ENCODE peak calls at places on chromosome 18, in five cellular contexts. Q is upper lobe of right lung, W is AG10803, L is GM13976, S is chondrocyte. H is an unnamed sample.

GRCh38 chr18:31679133-31679731 is 5.1 kb downstream of the B4GALT6 start:
- DNase-seq in Q (no peak), W (peak; percentile 60), L (no peak), S (no peak), H (no peak)

GRCh38 chr18:55786651-55787272 is 198.8 kb upstream of the TCF4 start:
- DNase-seq in Q (no peak), W (peak; percentile 36), L (no peak), S (no peak), H (no peak)

GRCh38 chr18:63570721-63571120 is 16.4 kb upstream of the SERPINB13 start:
- DNase-seq in Q (no peak), W (peak; percentile 70), L (no peak), S (no peak), H (no peak)

GRCh38 chr18:13680612-13681011 is 45.7 kb downstream of the FAM210A start:
- DNase-seq in Q (no peak), W (no peak), L (peak; percentile 34), S (no peak), H (no peak)

GRCh38 chr18:46035701-46036680 is 36.1 kb downstream of the PSTPIP2 start:
- DNase-seq in Q (no peak), W (peak; percentile 75), L (no peak), S (no peak), H (no peak)

GRCh38 chr18:45167109-45167551 is 448.1 kb upstream of the SLC14A2 start:
- DNase-seq in Q (no peak), W (peak; percentile 70), L (no peak), S (no peak), H (no peak)

GRCh38 chr18:24417465-24417864 is 9.0 kb upstream of the IMPACT start:
- DNase-seq in Q (no peak), W (no peak), L (no peak), S (no peak), H (no peak)

GRCh38 chr18:43692291-43692690 is 415.0 kb upstream of the SYT4 start:
- DNase-seq in Q (no peak), W (peak; percentile 82), L (no peak), S (no peak), H (no peak)

GRCh38 chr18:48244530-48244929 is 164.7 kb downstream of the ZBTB7C start:
- DNase-seq in Q (no peak), W (no peak), L (no peak), S (no peak), H (no peak)

GRCh38 chr18:1914489-1914888 is 656.8 kb downstream of the METTL4 start:
- DNase-seq in Q (no peak), W (no peak), L (no peak), S (no peak), H (no peak)

GRCh38 chr18:56189615-56190014 is 448.8 kb downstream of the TXNL1 start:
- DNase-seq in Q (no peak), W (no peak), L (no peak), S (no peak), H (no peak)

GRCh38 chr18:46832856-46833255 is 76.0 kb upstream of the ST8SIA5 start:
- DNase-seq in Q (no peak), W (no peak), L (no peak), S (no peak), H (no peak)

GRCh38 chr18:63924551-63924950 is 16.8 kb downstream of the SERPINB10 start:
- DNase-seq in Q (no peak), W (peak; percentile 68), L (no peak), S (no peak), H (no peak)

GRCh38 chr18:79317718-79318117 is 78.0 kb upstream of the NFATC1 start:
- DNase-seq in Q (no peak), W (peak; percentile 43), L (no peak), S (no peak), H (no peak)

GRCh38 chr18:76943542-76944339 is 121.4 kb downstream of the ZNF236 start:
- DNase-seq in Q (peak; percentile 86), W (peak; percentile 87), L (no peak), S (no peak), H (no peak)

GRCh38 chr18:63197246-63197791 is 122.2 kb downstream of the BCL2 start:
- DNase-seq in Q (no peak), W (no peak), L (no peak), S (no peak), H (no peak)

GRCh38 chr18:58337688-58338087 is 291.2 kb downstream of the ALPK2 start:
- DNase-seq in Q (no peak), W (no peak), L (no peak), S (no peak), H (no peak)
- TF ChIP-seq CTCF in Q (no peak), W (no peak), L (no peak), S (no peak), H (no peak)

GRCh38 chr18:4017479-4017878 is 437.6 kb downstream of the DLGAP1 start:
- DNase-seq in Q (no peak), W (no peak), L (peak; percentile 32), S (no peak), H (no peak)
- TF ChIP-seq CTCF in Q (no peak), W (peak; percentile 3), L (no peak), S (peak; percentile 42), H (no peak)

GRCh38 chr18:74241970-74242369 is 49.8 kb downstream of the CYB5A start:
- DNase-seq in Q (no peak), W (no peak), L (no peak), S (no peak), H (no peak)

GRCh38 chr18:74244554-74244953 is 47.2 kb downstream of the CYB5A start:
- DNase-seq in Q (no peak), W (no peak), L (no peak), S (no peak), H (no peak)

GRCh38 chr18:74241426-74241825 is 50.3 kb downstream of the CYB5A start:
- DNase-seq in Q (no peak), W (no peak), L (no peak), S (no peak), H (no peak)

GRCh38 chr18:74243127-74243526 is 48.6 kb downstream of the CYB5A start:
- DNase-seq in Q (no peak), W (no peak), L (no peak), S (no peak), H (no peak)

DNA sequence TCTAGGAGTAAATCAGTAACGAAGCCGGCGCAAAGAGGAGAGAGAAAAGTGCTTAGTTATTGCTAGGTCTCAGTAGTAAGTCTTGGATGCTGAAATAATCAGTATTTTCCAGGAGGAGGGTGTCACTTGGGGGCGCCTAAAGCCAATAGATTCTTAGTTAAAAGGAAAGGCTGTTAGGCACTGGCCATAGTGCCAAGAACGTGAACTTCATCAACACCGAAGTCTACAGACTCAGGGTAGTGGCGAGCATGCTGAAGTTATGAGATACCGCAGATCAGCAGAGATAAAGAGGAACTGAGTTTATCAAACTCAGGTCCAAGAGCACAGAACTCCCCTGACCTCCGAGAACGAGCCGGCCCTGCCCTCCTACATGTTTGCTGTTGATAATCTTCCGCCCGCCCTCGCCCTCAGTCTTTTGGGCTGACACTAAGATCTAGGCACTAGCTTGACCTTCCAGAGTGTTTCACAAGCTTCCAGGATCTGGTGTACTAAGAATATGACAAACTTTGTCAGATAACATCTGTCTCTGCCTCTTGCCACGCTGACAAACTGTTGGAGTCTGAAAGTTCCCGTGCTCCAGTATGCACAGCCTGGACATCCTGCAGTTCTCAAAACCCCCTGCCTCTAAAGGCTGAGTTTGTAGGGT is 49.2 kb downstream of the CYB5A start:
- DNase-seq in Q (no peak), W (no peak), L (no peak), S (no peak), H (no peak)
- TF ChIP-seq CTCF in Q (peak; percentile 30), W (no peak), L (no peak), S (no peak), H (no peak)

GRCh38 chr18:10437837-10438236 is 16.6 kb upstream of the APCDD1 start:
- DNase-seq in Q (no peak), W (peak; percentile 18), L (no peak), S (no peak), H (no peak)
- TF ChIP-seq CTCF in Q (no peak), W (peak; percentile 62), L (no peak), S (peak; percentile 79), H (no peak)

DNA sequence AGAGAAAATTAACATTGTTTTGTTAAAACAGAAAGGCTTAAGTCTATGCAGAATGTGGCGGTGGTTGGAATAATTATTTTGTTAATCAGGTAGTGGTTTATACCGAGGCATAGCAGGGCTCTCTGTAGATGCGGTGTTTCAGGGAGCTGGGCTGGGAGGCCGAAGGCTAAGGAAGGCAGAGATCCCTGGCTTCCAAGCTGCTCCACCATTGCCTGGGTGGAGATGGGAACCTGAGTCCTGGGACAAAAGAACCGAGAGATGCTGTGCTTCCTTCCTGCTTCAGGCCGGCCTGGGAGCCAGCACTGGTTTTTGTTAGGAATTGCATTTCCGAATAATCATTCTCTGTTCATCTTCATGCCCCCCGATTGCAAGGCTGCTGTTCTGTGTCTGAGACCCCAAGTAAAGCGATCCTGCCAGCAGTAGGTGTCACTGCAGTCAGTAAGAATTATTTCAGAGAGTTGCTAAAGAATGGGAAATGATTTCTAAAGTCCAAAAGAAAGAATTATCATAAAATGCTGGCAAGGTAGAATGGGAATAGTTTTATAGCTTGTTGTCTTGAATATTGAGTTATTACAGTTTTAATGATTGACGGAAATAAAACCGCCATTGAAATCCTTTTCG is 824.9 kb downstream of the GALR1 start:
- DNase-seq in Q (no peak), W (no peak), L (no peak), S (no peak), H (no peak)
- TF ChIP-seq CTCF in Q (peak; percentile 21), W (no peak), L (no peak), S (no peak), H (no peak)

DNA sequence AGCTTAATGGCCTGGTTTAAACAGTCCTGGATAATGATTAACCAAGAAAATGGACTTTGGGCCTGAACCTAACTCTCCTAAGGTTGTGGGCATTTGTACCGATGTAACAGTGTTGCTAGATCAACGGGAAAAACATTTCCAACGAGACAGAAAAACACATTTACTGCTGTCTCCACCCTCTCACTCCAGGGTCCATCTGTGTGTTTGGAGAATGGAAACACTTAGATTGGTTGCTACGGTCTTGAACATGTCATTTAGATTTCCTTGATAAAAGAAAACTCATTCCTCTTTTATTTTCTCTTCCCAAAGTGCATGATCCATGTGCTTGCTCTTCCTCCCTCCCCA is 88.0 kb downstream of the SOCS6 start:
- DNase-seq in Q (no peak), W (no peak), L (no peak), S (no peak), H (no peak)
- TF ChIP-seq CTCF in Q (no peak), W (no peak), L (no peak), S (no peak), H (no peak)

DNA sequence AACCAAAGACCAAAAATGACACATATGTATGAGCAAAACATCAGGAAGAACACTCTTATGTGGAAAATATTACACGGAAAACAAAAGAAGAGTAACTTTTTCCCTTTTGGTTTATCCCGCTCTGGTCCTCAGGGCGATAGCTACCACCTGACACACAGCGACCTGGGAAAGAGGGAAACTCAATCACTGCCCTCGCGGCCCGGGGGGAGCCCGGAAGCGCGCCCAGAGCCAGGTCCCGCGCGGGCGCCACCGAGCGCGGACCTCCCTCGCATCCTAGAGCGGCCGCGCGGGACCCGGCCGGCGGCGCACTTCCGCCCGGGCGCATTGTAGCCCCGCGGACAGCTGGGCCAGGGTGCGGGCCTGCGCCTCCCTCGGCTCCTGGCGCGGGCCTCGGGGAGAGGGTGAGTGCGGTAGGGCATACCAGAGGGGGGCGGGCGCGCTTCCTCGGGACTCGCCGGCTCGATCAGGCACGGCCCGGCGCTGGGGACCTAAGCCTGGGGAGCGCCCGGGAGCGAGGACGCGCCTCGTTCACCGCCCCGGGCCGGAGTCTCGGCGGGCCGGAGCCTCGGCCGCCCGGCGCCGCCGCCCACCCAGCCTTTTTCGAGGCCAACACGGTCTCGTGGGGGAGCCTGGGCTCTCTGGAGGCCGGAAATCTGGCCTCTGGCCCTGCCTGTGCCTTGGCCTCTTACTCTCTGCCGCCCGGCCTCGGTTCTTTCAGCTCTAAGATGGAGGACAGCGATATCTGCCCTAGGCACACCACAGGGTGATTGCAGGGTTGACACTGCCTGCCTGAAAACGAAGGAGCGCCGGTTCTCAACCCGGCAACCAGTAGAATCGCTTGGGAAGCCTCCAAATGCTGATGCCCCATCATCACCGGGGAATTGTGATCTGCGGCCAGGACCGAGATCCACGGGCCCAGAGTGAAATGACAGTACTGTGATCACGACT is at the start of gene ELAC1:
- DNase-seq in Q (peak; percentile 91), W (peak; percentile 86), L (peak; percentile 90), S (no peak), H (peak; percentile 75)
- TF ChIP-seq CTCF in Q (no peak), W (no peak), L (no peak), S (peak; percentile 41), H (no peak)